ENCODE peak calls at places on chromosomes 7 and 10, in nine cellular contexts. A, B, S, E, W, C, J, R and N are unnamed samples.

GRCh38 chr7:6650521-6651011 is 13.4 kb downstream of the ZNF316 start:
- DNase-seq in A (no peak), B (no peak), S (no peak), E (no peak), W (no peak), C (no peak), J (no peak), R (no peak), N (peak)

GRCh38 chr10:11573497-11573896 is 38.0 kb downstream of the USP6NL start:
- DNase-seq in A (peak), B (no peak), S (no peak), E (peak), W (no peak), C (peak), J (peak), R (peak), N (no peak)

GRCh38 chr7:87851242-87851641 is 24.9 kb downstream of the SLC25A40 start:
- DNase-seq in A (no peak), B (no peak), S (no peak), E (no peak), W (no peak), C (no peak), J (peak), R (no peak), N (no peak)

GRCh38 chr7:16745645-16746044 is 7.9 kb upstream of the TSPAN13 start:
- DNase-seq in A (no peak), B (no peak), S (no peak), E (no peak), W (no peak), C (no peak), J (no peak), R (no peak), N (no peak)

GRCh38 chr10:22712959-22713852 is 1.2 kb downstream of the PIP4K2A start:
- DNase-seq in A (no peak), B (peak), S (no peak), E (peak), W (peak), C (peak), J (no peak), R (no peak), N (peak)

GRCh38 chr10:99872367-99873162 is 90.1 kb downstream of the ABCC2 start:
- DNase-seq in A (no peak), B (no peak), S (no peak), E (no peak), W (no peak), C (no peak), J (peak), R (no peak), N (no peak)

GRCh38 chr7:44634187-44634838 is 27.9 kb downstream of the OGDH start:
- DNase-seq in A (no peak), B (no peak), S (no peak), E (no peak), W (no peak), C (no peak), J (no peak), R (no peak), N (peak)

GRCh38 chr10:69974551-69975155 is 78.0 kb upstream of the MACROH2A2 start:
- DNase-seq in A (no peak), B (no peak), S (no peak), E (no peak), W (no peak), C (no peak), J (peak), R (no peak), N (no peak)

GRCh38 chr10:22612316-22612715 is 102.1 kb downstream of the PIP4K2A start:
- DNase-seq in A (no peak), B (no peak), S (no peak), E (no peak), W (no peak), C (no peak), J (no peak), R (no peak), N (no peak)

GRCh38 chr7:47407821-47408674 is 173.9 kb downstream of the TNS3 start:
- DNase-seq in A (no peak), B (no peak), S (no peak), E (no peak), W (no peak), C (no peak), J (no peak), R (no peak), N (no peak)

GRCh38 chr10:12513775-12514663 is 164.7 kb downstream of the CAMK1D start:
- DNase-seq in A (no peak), B (no peak), S (no peak), E (no peak), W (no peak), C (peak), J (no peak), R (no peak), N (no peak)

GRCh38 chr10:91758303-91759146 is 39.7 kb upstream of the TNKS2 start:
- DNase-seq in A (peak), B (no peak), S (peak), E (peak), W (peak), C (peak), J (no peak), R (peak), N (no peak)